ENCODE peak calls at places on chromosomes 4 and X, in seven cellular contexts. One of them, this sample, is unnamed.

GRCh38 chr4:26206981-26207380 is 113.8 kb upstream of the RBPJ start:
- DNase-seq in suprapubic skin: no peak
- DNase-seq in transverse colon: no peak
- DNase-seq in A549: no peak
- DNase-seq in H1: no peak
- DNase-seq in upper lobe of left lung: no peak
- DNase-seq in stomach: no peak
- DNase-seq in this sample: no peak

GRCh38 chr4:124854968-124855367 is 142.4 kb upstream of the ANKRD50 start:
- DNase-seq in suprapubic skin: no peak
- DNase-seq in transverse colon: no peak
- DNase-seq in A549: no peak
- DNase-seq in H1: no peak
- DNase-seq in upper lobe of left lung: no peak
- DNase-seq in stomach: no peak
- DNase-seq in this sample: no peak

GRCh38 chr4:88283661-88284377 is 542 bp downstream of the PPM1K start:
- DNase-seq in suprapubic skin: peak
- DNase-seq in transverse colon: peak
- DNase-seq in A549: peak
- DNase-seq in H1: peak
- DNase-seq in upper lobe of left lung: peak
- DNase-seq in stomach: peak
- DNase-seq in this sample: peak

GRCh38 chr4:86221076-86221475 is 138.8 kb downstream of the MAPK10 start:
- DNase-seq in suprapubic skin: no peak
- DNase-seq in transverse colon: no peak
- DNase-seq in A549: no peak
- DNase-seq in H1: no peak
- DNase-seq in upper lobe of left lung: no peak
- DNase-seq in stomach: no peak
- DNase-seq in this sample: no peak

GRCh38 chrX:30949554-30949953 is 60.5 kb upstream of the TAB3 start:
- DNase-seq in suprapubic skin: no peak
- DNase-seq in transverse colon: no peak
- DNase-seq in A549: no peak
- DNase-seq in H1: no peak
- DNase-seq in upper lobe of left lung: no peak
- DNase-seq in stomach: no peak
- DNase-seq in this sample: no peak

GRCh38 chr4:153131478-153132069 is 72.7 kb upstream of the TRIM2 start:
- DNase-seq in suprapubic skin: no peak
- DNase-seq in transverse colon: no peak
- DNase-seq in A549: no peak
- DNase-seq in H1: no peak
- DNase-seq in upper lobe of left lung: no peak
- DNase-seq in stomach: no peak
- DNase-seq in this sample: no peak

GRCh38 chr4:86414686-86415085 is 54.8 kb upstream of the MAPK10 start:
- DNase-seq in suprapubic skin: no peak
- DNase-seq in transverse colon: no peak
- DNase-seq in A549: no peak
- DNase-seq in H1: no peak
- DNase-seq in upper lobe of left lung: no peak
- DNase-seq in stomach: no peak
- DNase-seq in this sample: no peak

GRCh38 chr4:140071806-140072205 is 82.2 kb downstream of the MAML3 start:
- DNase-seq in suprapubic skin: no peak
- DNase-seq in transverse colon: peak
- DNase-seq in A549: no peak
- DNase-seq in H1: no peak
- DNase-seq in upper lobe of left lung: no peak
- DNase-seq in stomach: no peak
- DNase-seq in this sample: no peak

GRCh38 chr4:77734928-77735327 is 84.2 kb downstream of the CNOT6L start:
- DNase-seq in suprapubic skin: no peak
- DNase-seq in transverse colon: peak
- DNase-seq in A549: no peak
- DNase-seq in H1: no peak
- DNase-seq in upper lobe of left lung: peak
- DNase-seq in stomach: no peak
- DNase-seq in this sample: no peak

GRCh38 chrX:39576081-39576701 is 521.6 kb downstream of the BCOR start:
- DNase-seq in suprapubic skin: no peak
- DNase-seq in transverse colon: no peak
- DNase-seq in A549: no peak
- DNase-seq in H1: peak
- DNase-seq in upper lobe of left lung: no peak
- DNase-seq in stomach: no peak
- DNase-seq in this sample: peak

GRCh38 chr4:83569429-83569828 is 33.5 kb downstream of the GPAT3 start:
- DNase-seq in suprapubic skin: no peak
- DNase-seq in transverse colon: no peak
- DNase-seq in A549: no peak
- DNase-seq in H1: no peak
- DNase-seq in upper lobe of left lung: no peak
- DNase-seq in stomach: no peak
- DNase-seq in this sample: no peak

DNA sequence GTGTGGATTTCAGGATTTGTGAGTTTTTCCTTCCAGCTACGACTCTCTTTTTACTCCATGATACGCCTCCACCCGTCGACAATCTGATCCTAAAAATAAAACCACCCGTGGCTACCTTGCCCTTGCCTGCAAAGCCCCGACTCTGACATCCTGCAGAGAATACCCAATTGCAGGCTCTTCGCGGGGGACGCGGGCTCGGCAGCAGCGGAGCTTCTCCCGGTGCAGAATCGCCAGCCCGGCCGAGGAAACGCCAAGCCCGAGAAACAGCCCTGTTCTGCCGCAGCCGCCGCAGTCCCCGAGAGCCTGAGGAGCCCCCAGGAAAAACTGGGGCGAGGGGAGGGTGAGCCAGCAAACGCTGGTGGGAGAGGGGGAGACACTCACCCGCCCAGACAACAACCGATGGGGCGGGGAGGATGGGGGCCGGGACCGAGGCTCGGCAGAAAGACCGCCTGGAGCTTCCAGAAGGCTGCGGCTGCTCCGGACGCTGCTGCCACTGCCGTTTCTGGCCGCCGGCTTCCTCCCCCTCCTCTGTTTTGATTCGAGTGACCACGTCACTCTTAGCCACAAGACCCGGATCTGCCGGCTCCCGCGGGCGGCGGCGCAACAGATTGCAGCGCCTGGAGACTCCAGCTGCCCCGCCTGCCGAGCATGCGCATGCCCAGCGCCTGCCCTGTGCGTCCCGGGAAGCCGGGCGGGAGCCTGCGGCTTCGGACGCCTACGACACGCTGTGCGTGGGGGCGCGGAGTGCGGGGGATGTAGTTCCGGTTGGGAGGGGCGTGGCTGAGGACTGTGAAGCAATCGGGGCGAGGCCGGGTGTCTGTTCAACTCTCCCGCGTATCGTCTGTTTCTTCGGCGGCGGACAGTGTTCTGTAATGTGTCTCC is at the start of gene SMIM14:
- DNase-seq in suprapubic skin: peak
- DNase-seq in transverse colon: peak
- DNase-seq in A549: peak
- DNase-seq in H1: peak
- DNase-seq in upper lobe of left lung: peak
- DNase-seq in stomach: peak
- DNase-seq in this sample: peak
- TF ChIP-seq EP300 in suprapubic skin: no peak
- TF ChIP-seq EP300 in transverse colon: peak
- TF ChIP-seq EP300 in A549: no peak
- TF ChIP-seq EP300 in H1: no peak
- TF ChIP-seq EP300 in upper lobe of left lung: no peak
- TF ChIP-seq EP300 in stomach: no peak
- TF ChIP-seq EP300 in this sample: peak

GRCh38 chrX:1493877-1494510 is 41.3 kb upstream of the ASMTL start:
- DNase-seq in suprapubic skin: no peak
- DNase-seq in transverse colon: peak
- DNase-seq in A549: no peak
- DNase-seq in H1: peak
- DNase-seq in upper lobe of left lung: no peak
- DNase-seq in stomach: no peak
- DNase-seq in this sample: no peak

GRCh38 chrX:1496076-1496475 is 40.9 kb downstream of the P2RY8 start:
- DNase-seq in suprapubic skin: no peak
- DNase-seq in transverse colon: no peak
- DNase-seq in A549: no peak
- DNase-seq in H1: no peak
- DNase-seq in upper lobe of left lung: no peak
- DNase-seq in stomach: no peak
- DNase-seq in this sample: no peak

GRCh38 chrX:1491851-1492349 is 39.2 kb upstream of the ASMTL start:
- DNase-seq in suprapubic skin: no peak
- DNase-seq in transverse colon: no peak
- DNase-seq in A549: peak
- DNase-seq in H1: peak
- DNase-seq in upper lobe of left lung: no peak
- DNase-seq in stomach: no peak
- DNase-seq in this sample: no peak

GRCh38 chrX:1492421-1493012 is 39.8 kb upstream of the ASMTL start:
- DNase-seq in suprapubic skin: no peak
- DNase-seq in transverse colon: no peak
- DNase-seq in A549: no peak
- DNase-seq in H1: no peak
- DNase-seq in upper lobe of left lung: no peak
- DNase-seq in stomach: no peak
- DNase-seq in this sample: no peak

DNA sequence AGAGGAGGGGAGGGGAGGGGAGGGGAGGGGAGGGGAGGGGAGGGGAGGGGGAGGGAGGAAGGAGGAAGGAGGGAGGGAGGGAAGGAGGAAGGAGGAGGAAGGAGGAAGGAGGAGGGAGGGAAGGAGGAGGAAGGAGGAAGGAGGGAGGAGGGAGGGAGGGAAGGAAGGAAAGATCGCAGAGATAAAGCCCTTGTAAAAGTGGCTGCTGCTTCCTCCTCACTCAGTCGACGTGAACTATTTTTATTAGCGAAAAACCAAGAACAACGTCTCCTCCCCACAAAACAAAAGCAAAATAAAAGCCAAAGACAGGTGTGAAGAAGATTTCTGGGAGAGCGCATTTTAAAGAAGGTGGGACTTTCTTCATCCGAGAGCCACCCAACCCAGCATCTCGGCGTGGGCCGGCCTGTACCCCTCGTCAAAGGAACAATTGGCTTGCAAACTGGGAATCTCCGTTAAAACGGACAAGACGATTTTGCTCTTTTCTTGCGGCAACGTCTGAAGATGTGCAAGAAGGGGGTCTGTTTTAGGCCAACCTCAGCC is 40.7 kb upstream of the ASMTL start:
- DNase-seq in suprapubic skin: no peak
- DNase-seq in transverse colon: no peak
- DNase-seq in A549: no peak
- DNase-seq in H1: no peak
- DNase-seq in upper lobe of left lung: no peak
- DNase-seq in stomach: no peak
- DNase-seq in this sample: no peak
- H3K4me3 ChIP-seq in suprapubic skin: no peak
- H3K4me3 ChIP-seq in transverse colon: no peak
- H3K4me3 ChIP-seq in A549: no peak
- H3K4me3 ChIP-seq in H1: peak
- H3K4me3 ChIP-seq in upper lobe of left lung: no peak
- H3K4me3 ChIP-seq in stomach: no peak
- H3K4me3 ChIP-seq in this sample: no peak

GRCh38 chrX:23662853-23663252 is 4.4 kb upstream of the PRDX4 start:
- DNase-seq in suprapubic skin: no peak
- DNase-seq in transverse colon: no peak
- DNase-seq in A549: no peak
- DNase-seq in H1: no peak
- DNase-seq in upper lobe of left lung: no peak
- DNase-seq in stomach: no peak
- DNase-seq in this sample: no peak

GRCh38 chrX:23666282-23666681 is 1.0 kb upstream of the PRDX4 start:
- DNase-seq in suprapubic skin: no peak
- DNase-seq in transverse colon: no peak
- DNase-seq in A549: no peak
- DNase-seq in H1: no peak
- DNase-seq in upper lobe of left lung: no peak
- DNase-seq in stomach: no peak
- DNase-seq in this sample: no peak

GRCh38 chrX:23668335-23668734 is 1.0 kb downstream of the PRDX4 start:
- DNase-seq in suprapubic skin: no peak
- DNase-seq in transverse colon: no peak
- DNase-seq in A549: no peak
- DNase-seq in H1: no peak
- DNase-seq in upper lobe of left lung: no peak
- DNase-seq in stomach: no peak
- DNase-seq in this sample: no peak

GRCh38 chrX:23662187-23662586 is 5.1 kb upstream of the PRDX4 start:
- DNase-seq in suprapubic skin: no peak
- DNase-seq in transverse colon: no peak
- DNase-seq in A549: no peak
- DNase-seq in H1: no peak
- DNase-seq in upper lobe of left lung: no peak
- DNase-seq in stomach: no peak
- DNase-seq in this sample: no peak

DNA sequence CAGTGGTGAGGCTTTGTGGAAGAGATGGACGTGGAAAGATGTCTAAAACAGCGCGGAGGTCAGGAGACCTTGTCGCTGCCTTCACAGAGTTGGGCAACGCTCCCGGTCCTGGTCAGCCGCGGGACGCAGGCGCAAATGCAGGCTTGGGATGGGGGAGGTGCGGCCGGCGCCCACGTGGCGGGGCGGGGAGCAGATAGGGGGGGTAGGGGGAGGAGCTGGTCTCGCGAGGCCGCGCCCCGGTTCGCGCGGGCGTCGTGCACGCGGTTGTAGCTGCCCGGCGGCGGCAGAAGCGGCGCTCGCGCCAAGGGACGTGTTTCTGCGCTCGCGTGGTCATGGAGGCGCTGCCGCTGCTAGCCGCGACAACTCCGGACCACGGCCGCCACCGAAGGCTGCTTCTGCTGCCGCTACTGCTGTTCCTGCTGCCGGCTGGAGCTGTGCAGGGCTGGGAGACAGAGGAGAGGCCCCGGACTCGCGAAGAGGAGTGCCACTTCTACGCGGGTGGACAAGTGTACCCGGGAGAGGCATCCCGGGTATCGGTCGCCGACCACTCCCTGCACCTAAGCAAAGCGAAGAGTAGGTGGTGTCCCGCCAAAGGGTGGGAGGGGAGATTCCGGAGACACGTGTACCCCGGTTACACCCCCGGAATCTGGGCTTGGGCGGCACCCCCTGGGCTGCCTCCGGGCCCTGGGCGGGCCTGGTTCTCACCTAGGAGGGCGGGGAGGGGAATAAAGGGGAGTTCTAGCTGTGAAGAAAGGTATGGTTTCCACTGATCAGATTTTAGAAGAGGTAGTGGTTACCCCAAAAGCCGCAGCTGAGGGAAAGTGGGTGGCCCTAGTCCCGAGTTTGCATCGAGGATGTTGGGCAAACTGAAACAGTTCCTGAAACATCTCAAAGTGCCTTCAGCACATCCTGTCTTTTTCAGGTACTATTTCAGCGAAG is at the start of gene PRDX4:
- DNase-seq in suprapubic skin: peak
- DNase-seq in transverse colon: peak
- DNase-seq in A549: peak
- DNase-seq in H1: peak
- DNase-seq in upper lobe of left lung: peak
- DNase-seq in stomach: peak
- DNase-seq in this sample: peak
- H3K27ac ChIP-seq in suprapubic skin: peak
- H3K27ac ChIP-seq in transverse colon: peak
- H3K27ac ChIP-seq in A549: peak
- H3K27ac ChIP-seq in H1: peak
- H3K27ac ChIP-seq in upper lobe of left lung: peak
- H3K27ac ChIP-seq in stomach: peak
- H3K27ac ChIP-seq in this sample: no peak

GRCh38 chr4:38075370-38076152 is 115.4 kb downstream of the PTTG2 start:
- DNase-seq in suprapubic skin: no peak
- DNase-seq in transverse colon: peak
- DNase-seq in A549: peak
- DNase-seq in H1: no peak
- DNase-seq in upper lobe of left lung: peak
- DNase-seq in stomach: no peak
- DNase-seq in this sample: no peak
- TF ChIP-seq EP300 in suprapubic skin: no peak
- TF ChIP-seq EP300 in transverse colon: no peak
- TF ChIP-seq EP300 in A549: no peak
- TF ChIP-seq EP300 in H1: no peak
- TF ChIP-seq EP300 in upper lobe of left lung: peak
- TF ChIP-seq EP300 in stomach: no peak
- TF ChIP-seq EP300 in this sample: no peak